ENCODE peak calls at places on chromosomes 4 and X, in four cellular contexts. E is SK-N-SH, N is GM12878, F is HepG2. R is an unnamed sample.
A peak's percentile ranks its signal among the peaks of the same experiment; 100 is the strongest.

GRCh38 chr4:83810428-83810827 is 274.5 kb downstream of the GPAT3 start:
- DNase-seq in E (no peak), N (no peak), F (no peak), R (no peak)

GRCh38 chrX:68647156-68647957 is at the start of gene STARD8:
- DNase-seq in E (peak; percentile 75), N (no peak), F (peak; percentile 2), R (peak; percentile 19)

GRCh38 chr4:150518559-150518958 is 63.4 kb upstream of the MAB21L2 start:
- DNase-seq in E (no peak), N (no peak), F (no peak), R (no peak)

GRCh38 chr4:114383055-114383454 is 215.6 kb upstream of the UGT8 start:
- DNase-seq in E (no peak), N (no peak), F (no peak), R (no peak)

GRCh38 chr4:97587912-97588311 is 555.4 kb downstream of the STPG2 start:
- DNase-seq in E (no peak), N (no peak), F (no peak), R (no peak)

GRCh38 chrX:38175140-38175539 is 45.5 kb downstream of the SRPX start:
- DNase-seq in E (peak; percentile 38), N (peak; percentile 3), F (peak; percentile 27), R (peak; percentile 45)

GRCh38 chr4:6948134-6948460 is 38.5 kb downstream of the TBC1D14 start:
- DNase-seq in E (no peak), N (no peak), F (no peak), R (no peak)

GRCh38 chrX:12657433-12657832 is 133.8 kb upstream of the PRPS2 start:
- DNase-seq in E (no peak), N (no peak), F (no peak), R (no peak)

GRCh38 chr4:87005690-87006461 is 71.1 kb downstream of the AFF1 start:
- DNase-seq in E (peak; percentile 28), N (peak; percentile 51), F (no peak), R (no peak)

GRCh38 chr4:20831746-20832145 is 131.5 kb downstream of the PACRGL start:
- DNase-seq in E (no peak), N (no peak), F (no peak), R (no peak)

GRCh38 chrX:150977411-150978162 is 5.5 kb upstream of the HMGB3 start:
- DNase-seq in E (no peak), N (no peak), F (no peak), R (no peak)

GRCh38 chr4:7772708-7773385 is 166.8 kb downstream of the AFAP1 start:
- DNase-seq in E (no peak), N (no peak), F (no peak), R (no peak)

GRCh38 chrX:29535212-29536162 is 679.9 kb upstream of the MAGEB2 start:
- DNase-seq in E (no peak), N (no peak), F (no peak), R (no peak)

GRCh38 chr4:67234296-67234695 is 311.0 kb downstream of the CENPC start:
- DNase-seq in E (no peak), N (no peak), F (no peak), R (no peak)

GRCh38 chr4:123386608-123387007 is 10.0 kb upstream of the SPRY1 start:
- DNase-seq in E (no peak), N (no peak), F (no peak), R (no peak)

GRCh38 chrX:109635151-109635550 is 10.2 kb upstream of the KCNE5 start:
- DNase-seq in E (peak; percentile 32), N (no peak), F (no peak), R (no peak)

GRCh38 chr4:149841686-149842085 is 26.0 kb upstream of the IQCM start:
- DNase-seq in E (no peak), N (no peak), F (no peak), R (no peak)

GRCh38 chr4:10007772-10008171 is 13.5 kb downstream of the SLC2A9 start:
- DNase-seq in E (no peak), N (peak; percentile 53), F (no peak), R (no peak)

GRCh38 chrX:54359408-54359807 is 1.6 kb upstream of the WNK3 start:
- DNase-seq in E (no peak), N (no peak), F (no peak), R (no peak)

GRCh38 chrX:37815366-37815765 is 32.0 kb downstream of the DYNLT3 start:
- DNase-seq in E (no peak), N (no peak), F (no peak), R (no peak)

GRCh38 chr4:100372432-100372831 is 145.4 kb downstream of the EMCN start:
- DNase-seq in E (peak; percentile 3), N (no peak), F (peak; percentile 1), R (no peak)

GRCh38 chrX:35786271-35786670 is 11.9 kb upstream of the MAGEB16 start:
- DNase-seq in E (no peak), N (no peak), F (no peak), R (no peak)

GRCh38 chrX:13009844-13010243 is 34.6 kb downstream of the FAM9C start:
- DNase-seq in E (no peak), N (no peak), F (no peak), R (no peak)

GRCh38 chr4:163846008-163846407 is 351.5 kb downstream of the TMA16 start:
- DNase-seq in E (no peak), N (no peak), F (no peak), R (no peak)

GRCh38 chr4:140003851-140004579 is 150.0 kb downstream of the MAML3 start:
- DNase-seq in E (peak; percentile 16), N (no peak), F (no peak), R (no peak)

GRCh38 chrX:23900220-23900797 is 7.4 kb downstream of the APOO start:
- DNase-seq in E (no peak), N (no peak), F (no peak), R (no peak)

GRCh38 chr4:68361146-68361589 is 11.3 kb upstream of the YTHDC1 start:
- DNase-seq in E (no peak), N (no peak), F (peak; percentile 76), R (no peak)

GRCh38 chr4:188262464-188262863 is 123.2 kb downstream of the TRIML1 start:
- DNase-seq in E (no peak), N (no peak), F (no peak), R (no peak)

GRCh38 chr4:24736066-24736465 is 59.3 kb upstream of the SOD3 start:
- DNase-seq in E (no peak), N (no peak), F (no peak), R (no peak)

GRCh38 chr4:23717528-23718248 is 172.2 kb downstream of the PPARGC1A start:
- DNase-seq in E (peak; percentile 65), N (no peak), F (peak; percentile 17), R (no peak)

GRCh38 chr4:113212613-113213012 is 163.2 kb downstream of the ANK2 start:
- DNase-seq in E (no peak), N (no peak), F (no peak), R (no peak)

GRCh38 chrX:150507251-150507856 is 61.1 kb upstream of the MTM1 start:
- DNase-seq in E (no peak), N (no peak), F (no peak), R (no peak)

GRCh38 chrX:19539665-19540064 is 24.4 kb upstream of the MAP3K15 start:
- DNase-seq in E (no peak), N (no peak), F (no peak), R (no peak)

GRCh38 chrX:54481751-54482150 is 14.3 kb downstream of the FGD1 start:
- DNase-seq in E (peak; percentile 51), N (no peak), F (no peak), R (no peak)

DNA sequence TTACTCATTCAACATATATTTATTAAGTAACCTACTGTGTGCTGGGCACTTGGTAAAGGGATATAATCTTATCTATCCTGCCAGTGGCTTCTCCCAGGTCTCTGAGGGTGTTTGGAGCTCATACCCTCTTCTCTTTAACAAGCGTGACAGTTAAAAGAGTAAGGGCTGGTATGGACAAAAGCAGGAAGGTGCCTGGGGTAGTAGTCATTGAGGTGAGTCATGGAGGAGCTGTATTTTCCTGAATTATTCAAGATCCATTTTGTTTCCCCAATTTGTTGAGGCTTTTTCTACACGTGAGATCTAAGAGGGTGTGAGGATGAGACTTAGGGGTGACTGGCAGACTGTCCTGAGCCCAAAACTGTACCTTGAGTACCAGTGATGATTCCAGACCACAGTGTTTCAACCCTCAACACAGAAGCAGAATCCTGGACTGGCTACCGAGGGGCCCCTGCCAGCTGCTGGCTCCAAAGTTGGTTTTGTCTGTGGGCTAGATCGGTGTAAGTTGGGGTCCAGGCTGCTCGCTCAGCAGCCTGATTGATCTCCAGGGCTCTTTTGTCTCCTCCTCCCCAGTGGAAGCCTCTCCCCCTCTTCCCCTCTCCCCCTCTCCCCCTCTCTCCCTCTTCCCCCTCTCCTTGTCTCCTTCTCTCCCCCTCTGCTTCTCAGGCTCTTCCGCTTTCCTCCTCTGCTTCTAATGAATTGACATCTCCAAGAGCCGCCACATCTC is at the start of gene DRP2:
- DNase-seq in E (no peak), N (no peak), F (no peak), R (no peak)
- TF ChIP-seq TCF12 in E (no peak), N (no peak), F (no peak), R (no peak)

GRCh38 chrX:41087219-41087618 is 2.0 kb downstream of the USP9X start:
- DNase-seq in E (no peak), N (no peak), F (no peak), R (no peak)

GRCh38 chrX:41085105-41085882 is at the start of gene USP9X:
- DNase-seq in E (peak; percentile 93), N (peak; percentile 62), F (peak; percentile 66), R (peak; percentile 33)

GRCh38 chrX:41085883-41086626 is 810 bp downstream of the USP9X start:
- DNase-seq in E (peak; percentile 82), N (no peak), F (peak; percentile 30), R (no peak)

GRCh38 chrX:41084360-41085104 is 713 bp upstream of the USP9X start:
- DNase-seq in E (peak; percentile 93), N (peak; percentile 86), F (peak; percentile 87), R (peak; percentile 81)

GRCh38 chrX:41086627-41086932 is 1.3 kb downstream of the USP9X start:
- DNase-seq in E (no peak), N (no peak), F (no peak), R (no peak)
- TF ChIP-seq TCF12 in E (no peak), N (no peak), F (no peak), R (no peak)

GRCh38 chr4:38113136-38113535 is 152.9 kb downstream of the PTTG2 start:
- DNase-seq in E (no peak), N (no peak), F (no peak), R (no peak)

GRCh38 chr4:38114435-38114834 is 154.2 kb downstream of the PTTG2 start:
- DNase-seq in E (no peak), N (no peak), F (no peak), R (no peak)

GRCh38 chr4:38111717-38112116 is 151.5 kb downstream of the PTTG2 start:
- DNase-seq in E (no peak), N (no peak), F (no peak), R (no peak)

GRCh38 chr4:38115601-38116000 is 155.4 kb downstream of the PTTG2 start:
- DNase-seq in E (no peak), N (no peak), F (no peak), R (no peak)

GRCh38 chr4:38113551-38113950 is 153.4 kb downstream of the PTTG2 start:
- DNase-seq in E (no peak), N (no peak), F (no peak), R (no peak)
- TF ChIP-seq TCF12 in E (no peak), N (no peak), F (no peak), R (no peak)

DNA sequence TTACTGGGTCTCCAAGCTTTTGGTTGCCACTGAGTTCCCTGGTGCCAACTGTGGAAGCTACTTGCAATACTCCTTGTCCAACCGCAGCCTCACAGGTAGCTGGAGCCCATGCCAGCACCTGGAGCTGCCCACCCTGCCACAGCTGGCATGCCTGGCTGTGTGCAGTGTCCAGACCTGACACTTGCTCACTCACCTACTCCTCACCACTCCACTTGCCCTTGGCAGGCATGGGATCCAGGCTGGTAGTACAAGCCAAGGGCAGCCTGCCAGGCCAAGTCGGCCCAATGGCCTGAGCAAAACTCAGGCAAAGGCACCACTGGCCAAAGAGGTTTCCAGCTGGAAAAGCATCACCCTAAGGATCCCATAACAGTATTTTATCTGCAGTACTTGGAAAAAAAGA is 246.3 kb downstream of the PDGFC start:
- DNase-seq in E (no peak), N (no peak), F (no peak), R (no peak)
- TF ChIP-seq TCF12 in E (no peak), N (no peak), F (no peak), R (no peak)